ENCODE peak calls at places on chromosome 6, in four cellular contexts. F is GM13977, E is ovary, Z is cardiac fibroblast. P is an unnamed sample.

GRCh38 chr6:18242062-18242851 is 22.1 kb downstream of the DEK start:
- DNase-seq in E (no peak), F (no peak), Z (peak; percentile 70), P (peak; percentile 91)

GRCh38 chr6:154266560-154267134 is 90.0 kb downstream of the IPCEF1 start:
- DNase-seq in E (no peak), F (no peak), Z (no peak), P (no peak)

GRCh38 chr6:52663120-52663934 is 7.6 kb upstream of the TMEM14A start:
- DNase-seq in F (peak; percentile 81), Z (peak; percentile 87), E (no peak), P (peak; percentile 57)

GRCh38 chr6:399785-400517 is 8.4 kb downstream of the IRF4 start:
- DNase-seq in F (peak; percentile 70), E (no peak), Z (no peak), P (no peak)

GRCh38 chr6:56714982-56715456 is 72.3 kb upstream of the DST start:
- DNase-seq in Z (peak; percentile 62), E (no peak), F (no peak), P (peak; percentile 88)

GRCh38 chr6:20931772-20932171 is 397.5 kb downstream of the CDKAL1 start:
- DNase-seq in Z (no peak), F (no peak), E (no peak), P (no peak)

GRCh38 chr6:17442196-17442595 is 48.8 kb downstream of the CAP2 start:
- DNase-seq in E (no peak), Z (no peak), F (no peak), P (no peak)

GRCh38 chr6:40932366-40932765 is 106.7 kb downstream of the UNC5CL start:
- DNase-seq in F (no peak), Z (no peak), E (no peak), P (peak; percentile 30)

GRCh38 chr6:141483561-141484061 is 649.1 kb upstream of the GJE1 start:
- DNase-seq in E (no peak), Z (peak; percentile 97), F (peak; percentile 48), P (peak; percentile 96)

GRCh38 chr6:157631838-157632237 is 191.2 kb upstream of the SNX9 start:
- DNase-seq in F (no peak), E (no peak), Z (no peak), P (no peak)

GRCh38 chr6:28282923-28283322 is 1.6 kb downstream of the PGBD1 start:
- DNase-seq in Z (peak; percentile 13), E (no peak), F (no peak), P (no peak)

GRCh38 chr6:10507715-10508114 is 13.4 kb upstream of the GCNT2 start:
- DNase-seq in F (no peak), Z (no peak), E (no peak), P (no peak)

GRCh38 chr6:133693565-133693964 is 195.3 kb upstream of the TCF21 start:
- DNase-seq in Z (no peak), E (no peak), F (no peak), P (no peak)

GRCh38 chr6:148711833-148712653 is 34.8 kb upstream of the UST start:
- DNase-seq in Z (no peak), E (no peak), F (no peak), P (peak; percentile 30)

GRCh38 chr6:166999145-166999844 is at the start of gene CEP43:
- DNase-seq in Z (peak; percentile 98), F (peak; percentile 99), E (peak; percentile 96), P (peak; percentile 90)

GRCh38 chr6:121531658-121532167 is 96.3 kb downstream of the GJA1 start:
- DNase-seq in Z (no peak), F (no peak), E (no peak), P (no peak)

GRCh38 chr6:90370493-90370959 is 73.9 kb upstream of the BACH2 start:
- DNase-seq in E (no peak), F (no peak), Z (no peak), P (peak; percentile 7)

GRCh38 chr6:77740380-77740779 is 87.5 kb downstream of the MEI4 start:
- DNase-seq in E (no peak), Z (peak; percentile 23), F (peak; percentile 21), P (peak; percentile 9)
- TF ChIP-seq CTCF in E (no peak), Z (peak; percentile 32), F (peak; percentile 47), P (peak; percentile 83)

DNA sequence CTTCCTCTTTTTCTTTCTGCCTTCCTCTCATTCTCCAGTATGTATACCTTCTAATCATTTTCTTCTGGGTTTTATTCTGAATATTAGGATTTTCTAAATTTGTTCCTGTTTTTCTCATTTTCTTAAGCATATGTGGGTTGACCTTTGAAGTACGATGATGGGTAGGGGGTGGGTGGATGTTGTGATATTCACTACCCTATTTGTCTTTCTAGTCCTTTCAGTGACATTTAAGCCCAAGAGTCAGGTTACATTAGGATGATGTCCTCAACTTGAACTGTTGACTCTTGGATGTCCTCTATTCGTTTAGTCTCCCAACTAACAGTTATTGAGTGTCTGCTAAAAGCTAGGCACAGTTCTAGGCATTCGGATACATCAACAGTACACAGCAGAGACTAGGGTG is 7.3 kb downstream of the ABT1 start:
- DNase-seq in F (no peak), Z (no peak), E (no peak), P (no peak)
- TF ChIP-seq CTCF in F (no peak), Z (no peak), E (no peak), P (no peak)

DNA sequence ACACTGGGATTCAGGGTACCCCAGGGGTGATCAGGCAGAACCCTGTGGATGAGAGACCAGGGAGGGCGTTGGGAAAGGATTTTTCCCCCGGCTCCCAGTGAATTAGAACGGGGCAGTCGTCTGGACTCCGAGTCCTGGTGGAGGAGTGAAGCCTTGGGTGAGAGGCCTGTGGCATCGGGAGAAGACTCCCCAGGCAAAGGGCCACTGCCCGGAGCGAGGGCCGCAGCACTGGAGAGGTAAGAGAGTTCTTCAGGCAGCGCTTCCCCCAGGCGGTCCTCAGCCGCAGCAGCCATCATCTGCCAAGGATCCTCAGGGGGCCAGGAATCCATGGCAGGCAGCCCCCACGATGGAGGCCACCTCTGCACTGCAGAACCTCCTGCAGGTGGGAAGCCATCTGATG is 663 bp downstream of the C6orf15 start:
- DNase-seq in Z (no peak), F (no peak), E (no peak), P (no peak)
- TF ChIP-seq CTCF in Z (no peak), F (no peak), E (no peak), P (no peak)

DNA sequence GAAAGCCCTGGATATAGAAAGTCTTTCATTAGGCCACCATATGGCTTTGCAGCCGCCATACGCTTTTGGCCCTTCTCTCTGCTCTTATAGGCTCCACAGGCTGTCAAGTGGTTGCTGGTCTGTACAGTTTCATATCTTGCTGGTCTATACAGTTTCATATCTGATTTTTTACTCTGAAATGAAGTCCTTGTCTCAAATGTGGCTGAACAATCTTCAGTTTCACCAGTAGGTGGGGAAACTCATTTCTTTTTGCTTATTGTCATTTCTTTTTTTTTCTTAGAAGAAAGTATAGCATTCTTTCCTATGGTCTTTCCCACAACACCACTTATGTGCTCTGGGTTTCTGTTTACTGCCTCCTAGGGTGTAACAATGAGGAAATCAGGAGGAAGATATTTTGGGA is 771.4 kb upstream of the MMS22L start:
- DNase-seq in F (no peak), E (no peak), Z (no peak), P (no peak)
- TF ChIP-seq CTCF in F (peak; percentile 18), E (no peak), Z (no peak), P (peak; percentile 40)

GRCh38 chr6:118652051-118652699 is 784 bp upstream of the CEP85L start:
- DNase-seq in F (no peak), Z (no peak), E (peak; percentile 15), P (no peak)

GRCh38 chr6:118651282-118652050 is at the start of gene CEP85L:
- DNase-seq in F (peak; percentile 95), E (peak; percentile 94), Z (peak; percentile 93), P (peak; percentile 79)

GRCh38 chr6:118649918-118650499 is 1.4 kb downstream of the CEP85L start:
- DNase-seq in F (no peak), Z (no peak), E (no peak), P (no peak)

GRCh38 chr6:118648866-118649554 is 2.4 kb downstream of the CEP85L start:
- DNase-seq in E (no peak), Z (no peak), F (no peak), P (no peak)

DNA sequence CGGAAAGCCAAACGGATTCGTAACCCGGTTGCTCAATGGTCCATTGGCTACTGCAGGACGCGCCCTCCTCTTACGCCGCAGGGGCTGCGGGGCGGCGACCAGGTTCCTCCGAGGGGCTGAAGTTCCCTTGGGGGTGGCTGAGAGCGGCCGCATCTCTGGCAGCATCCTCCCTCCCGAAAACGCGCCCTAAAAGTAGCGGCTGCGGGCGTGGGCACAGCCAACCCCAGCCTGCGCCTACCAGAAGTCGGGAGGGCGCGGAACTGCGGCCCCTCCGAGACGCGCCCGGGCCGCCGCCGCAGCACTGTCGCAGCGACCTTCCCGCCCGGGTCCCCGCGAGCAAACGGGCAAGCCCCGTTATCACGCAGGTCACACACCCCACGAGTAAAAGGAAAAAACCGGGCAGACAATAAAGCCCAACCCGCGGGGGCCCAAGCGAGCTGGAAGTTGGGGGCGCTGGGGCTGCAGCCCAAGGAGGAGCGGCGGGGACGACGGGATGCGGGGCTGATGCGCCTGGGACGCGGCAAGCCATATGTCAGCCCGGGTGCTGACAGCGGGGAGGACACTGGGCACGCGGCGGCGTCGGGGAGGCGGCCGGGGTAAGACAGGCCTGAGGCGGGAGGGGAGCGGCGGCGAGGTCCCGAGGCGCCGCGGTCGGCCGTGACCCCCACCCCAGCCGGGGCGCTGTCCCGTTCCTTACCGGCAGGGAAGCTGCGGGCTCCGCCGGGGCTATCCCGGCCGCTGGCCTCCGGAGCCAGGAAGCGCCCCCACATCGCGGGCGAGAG is 700 bp downstream of the CEP85L start:
- DNase-seq in E (peak; percentile 53), F (peak; percentile 57), Z (peak; percentile 54), P (peak; percentile 8)
- TF ChIP-seq CTCF in E (peak; percentile 31), F (no peak), Z (no peak), P (peak; percentile 48)